ENCODE peak calls at places on chromosome X, in five cellular contexts. W is brain microvascular endothelial cell, J is ovary, S is hepatocyte, Q is heart left ventricle. N is an unnamed sample.

GRCh38 chrX:129599996-129600395 is 54.8 kb downstream of the APLN start:
- DNase-seq in Q (no peak), S (no peak), W (no peak), J (no peak), N (no peak)

GRCh38 chrX:129086802-129087201 is 436.5 kb downstream of the SMARCA1 start:
- DNase-seq in J (no peak), Q (no peak), W (no peak), S (no peak), N (no peak)

GRCh38 chrX:45824471-45824870 is 623.8 kb upstream of the DIPK2B start:
- DNase-seq in S (peak; percentile 57), J (peak; percentile 20), Q (no peak), W (peak; percentile 91), N (no peak)

GRCh38 chrX:9091253-9091652 is 57.3 kb upstream of the FAM9B start:
- DNase-seq in W (no peak), Q (no peak), J (no peak), S (no peak), N (no peak)

GRCh38 chrX:121179972-121180371 is 132.6 kb downstream of the GLUD2 start:
- DNase-seq in S (no peak), W (no peak), J (no peak), Q (no peak), N (no peak)

GRCh38 chrX:45775462-45775861 is 574.8 kb upstream of the DIPK2B start:
- DNase-seq in W (no peak), S (no peak), J (no peak), Q (no peak), N (no peak)

GRCh38 chrX:46690818-46691217 is 68.1 kb downstream of the SLC9A7 start:
- DNase-seq in J (no peak), S (no peak), Q (no peak), W (no peak), N (no peak)

GRCh38 chrX:101191217-101191750 is 28.3 kb upstream of the DRP2 start:
- DNase-seq in J (peak; percentile 42), Q (no peak), W (no peak), S (peak; percentile 39), N (peak; percentile 3)

GRCh38 chrX:140180585-140180984 is 215.3 kb upstream of the CXorf66 start:
- DNase-seq in J (no peak), S (no peak), W (peak; percentile 23), Q (no peak), N (no peak)

GRCh38 chrX:12956704-12957541 is 18.0 kb upstream of the TMSB4X start:
- DNase-seq in S (peak; percentile 45), J (no peak), Q (no peak), W (no peak), N (peak; percentile 39)

GRCh38 chrX:63932006-63932405 is 147.0 kb upstream of the ARHGEF9 start:
- DNase-seq in W (no peak), Q (no peak), J (no peak), S (no peak), N (no peak)

GRCh38 chrX:76183289-76184057 is 10.6 kb downstream of the PBDC1 start:
- DNase-seq in W (peak; percentile 18), J (no peak), S (peak; percentile 19), Q (no peak), N (no peak)

GRCh38 chrX:8627796-8628195 is 104.1 kb downstream of the ANOS1 start:
- DNase-seq in S (no peak), J (no peak), Q (no peak), W (no peak), N (no peak)

GRCh38 chrX:2898861-2899512 is 30.2 kb downstream of the ARSD start:
- DNase-seq in Q (no peak), W (no peak), S (peak; percentile 72), J (no peak), N (no peak)

GRCh38 chrX:22409418-22409817 is 136.7 kb downstream of the CBLL2 start:
- DNase-seq in S (no peak), W (no peak), Q (no peak), J (no peak), N (no peak)

GRCh38 chrX:108199691-108200090 is 108.1 kb downstream of the ATG4A start:
- DNase-seq in W (peak; percentile 18), J (no peak), S (peak; percentile 62), Q (no peak), N (no peak)

GRCh38 chrX:72479324-72480274 is 93.0 kb downstream of the HDAC8 start:
- DNase-seq in S (peak; percentile 23), Q (no peak), W (no peak), J (no peak), N (no peak)

GRCh38 chrX:133794151-133794550 is 191.2 kb downstream of the GPC3 start:
- DNase-seq in J (no peak), S (peak; percentile 16), Q (no peak), W (no peak), N (no peak)

GRCh38 chrX:105328773-105329172 is 108.3 kb upstream of the TEX13A start:
- DNase-seq in W (no peak), Q (no peak), S (no peak), J (no peak), N (no peak)

GRCh38 chrX:38596939-38597338 is 35.6 kb downstream of the TSPAN7 start:
- DNase-seq in S (no peak), Q (no peak), J (no peak), W (no peak), N (no peak)

GRCh38 chrX:124086411-124086810 is 124.9 kb downstream of the STAG2 start:
- DNase-seq in J (no peak), W (no peak), S (no peak), Q (no peak), N (no peak)

GRCh38 chrX:13688772-13689518 is at the start of gene RAB9A:
- DNase-seq in W (peak; percentile 57), Q (peak; percentile 91), S (peak; percentile 88), J (peak; percentile 93), N (peak; percentile 85)

GRCh38 chrX:68183612-68184214 is 249.6 kb downstream of the OPHN1 start:
- DNase-seq in S (peak; percentile 49), Q (no peak), W (peak; percentile 25), J (no peak), N (no peak)

GRCh38 chrX:80550722-80551121 is 130.5 kb downstream of the TENT5D start:
- DNase-seq in W (no peak), J (no peak), Q (no peak), S (no peak), N (no peak)

GRCh38 chrX:16695079-16695676 is 17.3 kb downstream of the CTPS2 start:
- DNase-seq in W (peak; percentile 70), Q (no peak), S (peak; percentile 77), J (peak; percentile 69), N (peak; percentile 27)
- H3K36me3 ChIP-seq in W (peaks cover 4% of the 10 kb centered on the region), Q (peaks cover 55% of the 10 kb centered on the region), S (no peaks in the 10 kb centered on the region), J (no peaks in the 10 kb centered on the region), N (no peaks in the 10 kb centered on the region)

DNA sequence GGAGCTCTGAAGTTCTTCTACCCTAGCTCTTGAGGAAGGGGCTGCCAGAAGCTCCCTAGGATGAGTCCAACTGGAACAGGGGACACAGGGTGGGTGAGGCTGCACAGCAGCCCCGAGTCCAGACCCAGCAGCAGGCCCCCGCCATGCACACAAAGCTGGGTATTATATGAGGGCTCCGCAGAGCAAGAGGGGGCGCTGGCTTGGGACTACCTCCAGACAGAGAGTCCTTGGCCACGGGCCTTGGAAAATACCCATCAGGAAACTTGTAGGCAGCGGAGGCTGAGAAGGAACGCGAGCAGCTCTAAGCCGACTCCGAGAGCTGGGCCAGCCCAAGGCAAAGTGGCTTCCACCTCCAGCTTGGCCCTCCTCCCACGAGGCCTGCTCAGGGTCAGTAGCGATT is 8.1 kb downstream of the HCFC1 start:
- DNase-seq in J (no peak), W (no peak), S (no peak), Q (no peak), N (no peak)
- H3K36me3 ChIP-seq in J (no peaks in the 10 kb centered on the region), W (peaks cover 46% of the 10 kb centered on the region), S (no peaks in the 10 kb centered on the region), Q (peaks cover 54% of the 10 kb centered on the region), N (no peaks in the 10 kb centered on the region)

GRCh38 chrX:1418901-1419544 is 27.1 kb upstream of the SLC25A6 start:
- DNase-seq in J (no peak), W (no peak), S (no peak), Q (no peak), N (no peak)
- H3K36me3 ChIP-seq in J (no peaks in the 10 kb centered on the region), W (peaks cover 34% of the 10 kb centered on the region), S (no peaks in the 10 kb centered on the region), Q (peaks cover 58% of the 10 kb centered on the region), N (peaks cover 33% of the 10 kb centered on the region)

DNA sequence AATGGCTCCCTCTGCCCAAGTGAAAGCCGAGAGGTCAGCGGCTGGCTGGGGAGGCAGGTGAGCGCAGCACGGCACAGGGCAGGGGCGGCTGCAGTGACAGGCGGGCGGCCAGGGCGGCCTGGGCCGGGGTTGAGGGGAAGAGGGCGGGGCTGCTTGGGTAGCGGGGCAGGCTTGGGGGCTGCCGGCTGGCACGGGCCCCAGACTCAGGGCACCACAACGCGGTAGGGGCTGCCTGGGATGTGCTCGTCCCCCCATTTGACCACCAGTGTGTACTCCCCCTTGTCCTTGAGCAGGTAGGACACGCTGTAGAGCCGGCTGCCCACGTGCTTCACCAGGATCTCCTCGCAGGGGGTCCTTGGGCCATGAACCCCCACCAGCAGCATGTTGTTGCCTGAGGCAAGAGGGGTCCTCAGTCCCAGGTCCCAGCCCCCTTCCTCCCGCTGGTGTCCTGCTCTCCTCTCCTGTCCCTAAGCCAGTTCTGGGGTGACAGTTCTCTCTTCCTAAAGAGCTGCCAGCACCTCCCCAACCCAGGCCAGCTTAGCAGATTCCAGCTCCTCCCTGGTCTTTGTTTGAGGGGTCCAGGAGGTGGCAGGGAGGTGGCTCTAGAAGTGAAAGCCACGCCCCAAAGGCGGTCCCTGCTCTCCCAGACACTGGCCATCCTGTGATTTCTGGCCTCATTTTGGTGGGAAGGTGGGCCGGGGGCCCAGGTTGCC is 25.6 kb downstream of the FLNA start:
- DNase-seq in Q (no peak), J (peak; percentile 40), W (no peak), S (no peak), N (peak; percentile 3)
- H3K36me3 ChIP-seq in Q (peaks cover 53% of the 10 kb centered on the region), J (no peaks in the 10 kb centered on the region), W (peaks cover 56% of the 10 kb centered on the region), S (no peaks in the 10 kb centered on the region), N (peaks cover 24% of the 10 kb centered on the region)

GRCh38 chrX:48974033-48974432 is 2.4 kb upstream of the KCND1 start:
- DNase-seq in J (no peak), S (no peak), Q (no peak), W (no peak), N (no peak)

GRCh38 chrX:48974574-48974973 is 2.9 kb upstream of the KCND1 start:
- DNase-seq in Q (no peak), W (no peak), S (no peak), J (no peak), N (no peak)

GRCh38 chrX:48976086-48976485 is 4.4 kb upstream of the KCND1 start:
- DNase-seq in S (no peak), J (no peak), Q (no peak), W (no peak), N (no peak)

GRCh38 chrX:48975541-48975940 is 3.9 kb upstream of the KCND1 start:
- DNase-seq in S (no peak), J (no peak), Q (no peak), W (no peak), N (no peak)

GRCh38 chrX:48975041-48975440 is 3.4 kb upstream of the KCND1 start:
- DNase-seq in Q (no peak), S (no peak), J (no peak), W (no peak), N (no peak)
- H3K36me3 ChIP-seq in Q (peaks cover 49% of the 10 kb centered on the region), S (no peaks in the 10 kb centered on the region), J (no peaks in the 10 kb centered on the region), W (no peaks in the 10 kb centered on the region), N (no peaks in the 10 kb centered on the region)

GRCh38 chrX:41153453-41153852 is 68.2 kb downstream of the USP9X start:
- DNase-seq in S (no peak), J (no peak), Q (no peak), W (no peak), N (no peak)
- H3K36me3 ChIP-seq in S (no peaks in the 10 kb centered on the region), J (no peaks in the 10 kb centered on the region), Q (peaks cover 91% of the 10 kb centered on the region), W (peaks cover 12% of the 10 kb centered on the region), N (no peaks in the 10 kb centered on the region)

GRCh38 chrX:111103246-111103645 is 7.3 kb downstream of the PAK3 start:
- DNase-seq in W (no peak), J (peak; percentile 34), S (no peak), Q (no peak), N (no peak)
- H3K36me3 ChIP-seq in W (no peaks in the 10 kb centered on the region), J (no peaks in the 10 kb centered on the region), S (no peaks in the 10 kb centered on the region), Q (no peaks in the 10 kb centered on the region), N (no peaks in the 10 kb centered on the region)

GRCh38 chrX:119187298-119187697 is 48.8 kb upstream of the PGRMC1 start:
- DNase-seq in J (no peak), S (no peak), Q (no peak), W (no peak), N (no peak)
- H3K36me3 ChIP-seq in J (no peaks in the 10 kb centered on the region), S (no peaks in the 10 kb centered on the region), Q (no peaks in the 10 kb centered on the region), W (no peaks in the 10 kb centered on the region), N (no peaks in the 10 kb centered on the region)